ENCODE peak calls at places on chromosome X, in six cellular contexts. J, H, K, V, B and W are unnamed samples.

GRCh38 chrX:50799531-50799961 is 14.4 kb downstream of the SHROOM4 start:
- DNase-seq in K (no peak), J (no peak), B (no peak), H (no peak), V (no peak), W (peak)

GRCh38 chrX:67346225-67346624 is 197.6 kb upstream of the AR start:
- DNase-seq in B (no peak), V (no peak), K (no peak), H (no peak), J (no peak), W (no peak)

GRCh38 chrX:130028196-130028595 is 45.8 kb downstream of the BCORL1 start:
- DNase-seq in K (no peak), J (peak), H (no peak), V (peak), B (peak), W (no peak)

GRCh38 chrX:97311066-97311778 is 427.5 kb downstream of the RPA4 start:
- DNase-seq in K (no peak), J (no peak), H (no peak), V (no peak), B (no peak), W (no peak)

GRCh38 chrX:124274438-124275166 is 57.9 kb upstream of the TEX13D start:
- DNase-seq in K (no peak), H (no peak), B (no peak), V (no peak), J (no peak), W (no peak)

GRCh38 chrX:45472968-45473367 is 272.3 kb upstream of the DIPK2B start:
- DNase-seq in J (no peak), V (no peak), K (no peak), B (peak), H (peak), W (peak)

GRCh38 chrX:129525162-129525561 is 1.9 kb upstream of the SMARCA1 start:
- DNase-seq in V (no peak), B (peak), H (no peak), K (no peak), J (no peak), W (no peak)

GRCh38 chrX:119190251-119190651 is 45.8 kb upstream of the PGRMC1 start:
- DNase-seq in V (no peak), K (peak), H (no peak), B (no peak), J (no peak), W (no peak)

GRCh38 chrX:68429216-68429615 is 4.1 kb downstream of the OPHN1 start:
- DNase-seq in V (no peak), B (peak), J (no peak), H (no peak), K (no peak), W (peak)

GRCh38 chrX:39195156-39195555 is 393.9 kb downstream of the MID1IP1 start:
- DNase-seq in V (no peak), H (no peak), J (no peak), B (no peak), K (peak), W (no peak)

GRCh38 chrX:15645266-15645665 is 19.3 kb downstream of the CLTRN start:
- DNase-seq in B (no peak), H (no peak), K (no peak), J (no peak), V (no peak), W (no peak)

GRCh38 chrX:77628294-77629025 is 157.6 kb downstream of the ATRX start:
- DNase-seq in K (no peak), J (no peak), B (peak), V (no peak), H (no peak), W (no peak)

GRCh38 chrX:9312922-9313867 is 151.7 kb upstream of the TBL1X start:
- DNase-seq in K (no peak), J (peak), B (no peak), H (no peak), V (peak), W (no peak)

GRCh38 chrX:39969826-39970569 is 127.8 kb downstream of the BCOR start:
- DNase-seq in K (no peak), V (no peak), B (no peak), H (no peak), J (no peak), W (no peak)

GRCh38 chrX:51148848-51149247 is 183.8 kb upstream of the NUDT10 start:
- DNase-seq in K (peak), J (no peak), H (no peak), V (no peak), B (no peak), W (no peak)

GRCh38 chrX:11724122-11725017 is 33.7 kb upstream of the MSL3 start:
- DNase-seq in K (no peak), H (peak), V (peak), B (peak), J (no peak), W (peak)

GRCh38 chrX:129593137-129593536 is 53.1 kb downstream of the OCRL start:
- DNase-seq in V (no peak), K (no peak), J (no peak), H (no peak), B (peak), W (no peak)

GRCh38 chrX:140190441-140191108 is 225.3 kb upstream of the CXorf66 start:
- DNase-seq in K (no peak), B (peak), J (no peak), H (no peak), V (no peak), W (peak)

GRCh38 chrX:16061296-16061695 is 62.1 kb upstream of the GRPR start:
- DNase-seq in J (no peak), K (no peak), B (no peak), H (no peak), V (no peak), W (no peak)

GRCh38 chrX:111170017-111170416 is 74.0 kb downstream of the PAK3 start:
- DNase-seq in J (no peak), V (no peak), K (no peak), B (peak), H (no peak), W (peak)